ENCODE peak calls at places on chromosomes 12 and 14, in five cellular contexts. V is AG09319, F is sigmoid colon, R is epithelial cell of esophagus, W is cardiac fibroblast. Q is an unnamed sample.

GRCh38 chr12:68037616-68038255 is 48.5 kb downstream of the IFNG-AS1 start:
- DNase-seq in W (no peak), F (no peak), R (no peak), V (no peak), Q (no peak)

GRCh38 chr14:67718265-67718664 is 16.6 kb downstream of the RDH12 start:
- DNase-seq in F (no peak), W (no peak), R (no peak), V (no peak), Q (no peak)

GRCh38 chr14:51023964-51024363 is 70.9 kb downstream of the TRIM9 start:
- DNase-seq in F (no peak), R (no peak), W (no peak), V (peak; percentile 56), Q (no peak)

GRCh38 chr14:100476012-100476822 is 111.0 kb downstream of the BEGAIN start:
- DNase-seq in W (peak; percentile 66), F (no peak), V (peak; percentile 23), R (peak; percentile 35), Q (no peak)

GRCh38 chr12:64175254-64175945 is 46.7 kb downstream of the KICS2 start:
- DNase-seq in R (no peak), V (no peak), F (no peak), W (peak; percentile 38), Q (no peak)

GRCh38 chr14:24171422-24172260 is at the start of gene REC8:
- DNase-seq in W (peak; percentile 88), R (peak; percentile 66), V (no peak), F (peak; percentile 95), Q (peak; percentile 91)

GRCh38 chr14:70780396-70781075 is 28.8 kb downstream of the MAP3K9 start:
- DNase-seq in R (no peak), W (no peak), F (no peak), V (no peak), Q (peak; percentile 61)

GRCh38 chr12:18221726-18222125 is 39.6 kb upstream of the PIK3C2G start:
- DNase-seq in F (no peak), R (no peak), V (no peak), W (no peak), Q (no peak)

GRCh38 chr14:70809238-70810214 is at the start of gene MAP3K9:
- DNase-seq in F (peak; percentile 77), W (peak; percentile 44), R (peak; percentile 100), V (no peak), Q (peak; percentile 97)

GRCh38 chr14:23831591-23831990 is 122.0 kb upstream of the DHRS4 start:
- DNase-seq in W (no peak), F (no peak), V (no peak), R (no peak), Q (no peak)

GRCh38 chr12:119158004-119158776 is 20.5 kb upstream of the HSPB8 start:
- DNase-seq in R (no peak), W (no peak), V (no peak), F (no peak), Q (no peak)

GRCh38 chr12:67909091-67909531 is 80.1 kb upstream of the IFNG-AS1 start:
- DNase-seq in R (no peak), F (no peak), V (peak; percentile 15), W (peak; percentile 17), Q (no peak)

GRCh38 chr12:104212516-104212915 is 3.1 kb upstream of the TXNRD1 start:
- DNase-seq in F (no peak), W (no peak), R (no peak), V (no peak), Q (no peak)

GRCh38 chr14:89249296-89249565 is 167.8 kb downstream of the FOXN3 start:
- DNase-seq in W (no peak), V (no peak), R (peak; percentile 93), F (no peak), Q (no peak)

GRCh38 chr14:94145902-94146527 is 16.6 kb upstream of the IFI27L2 start:
- DNase-seq in R (peak; percentile 58), W (no peak), F (no peak), V (no peak), Q (no peak)

GRCh38 chr14:65949711-65950516 is 536.3 kb upstream of the CCDC196 start:
- DNase-seq in V (no peak), F (peak; percentile 72), R (peak; percentile 69), W (peak; percentile 27), Q (peak; percentile 23)

GRCh38 chr12:8734873-8735381 is 37.1 kb downstream of the RIMKLB start:
- DNase-seq in W (peak; percentile 5), R (no peak), V (no peak), F (no peak), Q (no peak)

GRCh38 chr12:108731105-108731865 is at the start of gene CORO1C:
- DNase-seq in F (peak; percentile 98), W (peak; percentile 97), V (peak; percentile 88), R (peak; percentile 96), Q (peak; percentile 95)

GRCh38 chr12:51318846-51319570 is 5.0 kb downstream of the BIN2 start:
- DNase-seq in R (peak; percentile 39), F (no peak), V (no peak), W (no peak), Q (peak; percentile 40)

GRCh38 chr12:65640489-65640901 is 183.8 kb upstream of the HMGA2 start:
- DNase-seq in F (no peak), W (peak; percentile 62), R (no peak), V (no peak), Q (no peak)

GRCh38 chr12:118374909-118375308 is 1.4 kb upstream of the SUDS3 start:
- DNase-seq in R (no peak), F (no peak), W (no peak), V (no peak), Q (no peak)

GRCh38 chr12:10052111-10052913 is 21.8 kb downstream of the CLEC9A start:
- DNase-seq in R (no peak), V (no peak), F (no peak), W (no peak), Q (peak; percentile 19)

GRCh38 chr14:94775875-94776217 is 5.9 kb upstream of the GSC start:
- DNase-seq in W (peak; percentile 33), V (no peak), R (no peak), F (no peak), Q (no peak)

GRCh38 chr12:67388331-67389163 is 119.4 kb downstream of the CAND1 start:
- DNase-seq in V (no peak), R (peak; percentile 15), F (no peak), W (no peak), Q (no peak)

GRCh38 chr12:46964496-46965098 is 114.8 kb upstream of the PCED1B start:
- DNase-seq in R (peak; percentile 61), W (peak; percentile 71), F (no peak), V (peak; percentile 37), Q (no peak)

GRCh38 chr12:108663324-108664015 is 29.8 kb upstream of the SELPLG start:
- DNase-seq in F (no peak), W (no peak), R (no peak), V (no peak), Q (no peak)

GRCh38 chr12:1972856-1973317 is 31.4 kb downstream of the DCP1B start:
- DNase-seq in R (no peak), F (peak; percentile 95), W (peak; percentile 39), V (no peak), Q (no peak)

GRCh38 chr12:65192963-65193516 is 23.7 kb downstream of the LEMD3 start:
- DNase-seq in R (no peak), F (no peak), W (no peak), V (no peak), Q (no peak)

GRCh38 chr14:23141706-23142467 is 22.8 kb upstream of the CEBPE start:
- DNase-seq in W (peak; percentile 93), R (peak; percentile 59), F (peak; percentile 83), V (peak; percentile 57), Q (no peak)

GRCh38 chr12:6891637-6892036 is 13.0 kb upstream of the LRRC23 start:
- DNase-seq in W (no peak), R (no peak), V (no peak), F (no peak), Q (no peak)

GRCh38 chr14:41505491-41505890 is 101.2 kb upstream of the LRFN5 start:
- DNase-seq in R (no peak), F (no peak), W (no peak), V (no peak), Q (no peak)

DNA sequence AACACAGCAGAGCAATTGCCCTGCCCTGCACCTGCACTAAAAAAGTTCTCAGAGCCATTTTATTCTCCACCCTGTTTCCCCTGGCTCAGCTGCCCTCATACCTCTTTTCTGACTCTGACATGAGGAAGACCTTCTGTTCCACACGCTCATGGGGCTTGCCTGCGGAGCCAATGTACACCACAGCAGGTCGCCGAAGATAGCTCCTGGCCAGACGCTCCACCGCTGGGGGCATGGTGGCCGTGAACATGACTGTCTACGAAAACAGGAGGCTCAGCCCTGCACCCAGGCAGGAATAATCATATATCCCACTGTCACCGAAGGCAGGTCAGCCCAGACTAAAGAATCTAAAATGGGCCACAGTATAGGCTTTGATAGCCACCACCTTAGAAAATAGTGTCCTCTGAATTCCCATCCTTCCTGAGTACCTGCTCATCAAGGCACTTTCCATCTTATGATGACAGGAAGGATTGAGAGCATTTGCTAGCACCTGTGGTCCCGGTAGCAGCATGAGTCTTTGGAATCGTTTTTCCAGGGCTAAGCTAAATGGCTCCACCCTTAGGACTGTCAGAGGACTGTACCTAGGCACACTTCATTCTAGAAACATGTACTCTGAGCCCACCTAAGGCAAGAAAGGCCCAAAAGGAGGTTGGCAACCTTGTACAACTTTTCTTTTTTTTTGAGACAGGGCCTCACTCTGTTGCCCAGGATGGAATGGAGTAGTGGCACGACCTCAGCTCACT is 14.2 kb downstream of the CACNB3 start:
- DNase-seq in R (no peak), W (no peak), F (no peak), V (no peak), Q (no peak)
- TF ChIP-seq CTCF in R (no peak), W (no peak), F (no peak), V (no peak), Q (no peak)

GRCh38 chr14:106841701-106842100 is 1315.3 kb downstream of the TMEM121 start:
- DNase-seq in W (no peak), V (no peak), F (no peak), R (peak; percentile 11), Q (no peak)

GRCh38 chr14:106843951-106844483 is 1317.6 kb downstream of the TMEM121 start:
- DNase-seq in F (no peak), V (no peak), W (no peak), R (no peak), Q (peak; percentile 36)

GRCh38 chr14:106842687-106843086 is 1316.3 kb downstream of the TMEM121 start:
- DNase-seq in V (no peak), W (no peak), R (no peak), F (no peak), Q (no peak)

GRCh38 chr14:106844608-106845285 is 1318.4 kb downstream of the TMEM121 start:
- DNase-seq in W (no peak), R (no peak), V (no peak), F (peak; percentile 76), Q (peak; percentile 77)

GRCh38 chr14:106843376-106843775 is 1317.0 kb downstream of the TMEM121 start:
- DNase-seq in V (no peak), F (no peak), R (no peak), W (no peak), Q (no peak)
- TF ChIP-seq CTCF in V (no peak), F (no peak), R (no peak), W (no peak), Q (peak; percentile 24)

GRCh38 chr14:26730929-26731618 is 133.2 kb upstream of the NOVA1 start:
- DNase-seq in W (peak; percentile 42), R (peak; percentile 26), F (no peak), V (no peak), Q (no peak)
- TF ChIP-seq CTCF in W (peak; percentile 39), R (peak; percentile 47), F (no peak), V (peak; percentile 31), Q (no peak)

DNA sequence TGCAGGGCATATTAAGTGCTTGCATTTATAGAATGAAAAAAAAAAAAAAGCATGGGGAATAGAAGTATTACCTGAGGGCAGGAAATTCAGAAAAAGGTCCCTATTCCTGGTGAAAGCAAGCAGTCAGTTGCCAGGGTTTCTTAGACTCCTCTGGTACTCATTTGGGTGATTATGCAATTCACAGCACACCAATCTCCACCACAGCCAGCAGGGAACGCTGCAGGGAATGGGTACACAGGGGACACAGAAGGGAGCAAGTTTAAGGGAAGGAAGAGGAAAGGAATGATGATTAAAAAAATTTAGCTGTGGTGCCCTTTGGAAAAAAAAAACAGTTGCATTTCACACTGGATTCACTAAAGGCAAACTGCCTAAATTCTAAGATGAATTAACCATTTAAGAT is 14.2 kb downstream of the BLTP3B start:
- DNase-seq in R (peak; percentile 69), W (peak; percentile 74), F (no peak), V (no peak), Q (no peak)
- TF ChIP-seq CTCF in R (peak; percentile 69), W (peak; percentile 71), F (no peak), V (peak; percentile 53), Q (no peak)

Q was measured in GM10248.